ENCODE peak calls at places on chromosomes 11 and 22, in six cellular contexts. B is HL-60, E is stomach, H is fibroblast of lung, Y is DND-41, T is heart right ventricle. J is an unnamed sample. For H3K27me3, the result is how much of the 10 kb centered on the place peaks cover.

GRCh38 chr11:20310596-20311394 is 52.7 kb upstream of the HTATIP2 start:
- DNase-seq in B (no peak), Y (no peak), T (no peak), E (no peak), H (no peak), J (no peak)

GRCh38 chr11:112025682-112026081 is 474 bp downstream of the DLAT start:
- DNase-seq in E (no peak), B (peak), Y (no peak), T (no peak), H (peak), J (no peak)

GRCh38 chr11:74090701-74091100 is 80.1 kb downstream of the C2CD3 start:
- DNase-seq in T (no peak), Y (no peak), E (no peak), H (peak), B (no peak), J (no peak)

GRCh38 chr22:27585141-27585540 is 216.4 kb downstream of the MN1 start:
- DNase-seq in Y (no peak), B (no peak), E (no peak), H (peak), T (no peak), J (no peak)

GRCh38 chr11:118939948-118940598 is 14.3 kb upstream of the BCL9L start:
- DNase-seq in Y (peak), E (no peak), T (no peak), H (peak), B (peak), J (no peak)

GRCh38 chr22:40179535-40179934 is 1.8 kb downstream of the TNRC6B start:
- DNase-seq in Y (no peak), H (no peak), E (no peak), B (no peak), T (no peak), J (no peak)

GRCh38 chr11:116698080-116698479 is 74.7 kb downstream of the BUD13 start:
- DNase-seq in E (peak), T (no peak), B (no peak), H (no peak), Y (no peak), J (no peak)

GRCh38 chr11:78344114-78344513 is 73.5 kb downstream of the GAB2 start:
- DNase-seq in E (no peak), H (no peak), Y (no peak), B (no peak), T (no peak), J (no peak)

GRCh38 chr11:125797641-125798040 is 9.7 kb downstream of the PATE3 start:
- DNase-seq in E (no peak), T (no peak), B (no peak), H (no peak), Y (no peak), J (no peak)

GRCh38 chr11:46361283-46362145 is 14.3 kb downstream of the DGKZ start:
- DNase-seq in E (no peak), T (peak), H (peak), B (peak), Y (peak), J (no peak)

GRCh38 chr22:31244044-31244942 is 32.2 kb downstream of the LIMK2 start:
- DNase-seq in E (no peak), B (no peak), Y (no peak), H (peak), T (no peak), J (peak)

GRCh38 chr11:9396310-9396709 is 11.9 kb downstream of the IPO7 start:
- DNase-seq in H (peak), E (no peak), Y (no peak), B (no peak), T (no peak), J (no peak)

GRCh38 chr11:86818466-86819282 is 18.3 kb downstream of the PRSS23 start:
- DNase-seq in H (peak), E (no peak), B (peak), Y (peak), T (peak), J (peak)

GRCh38 chr11:40877981-40878380 is 581.5 kb downstream of the LRRC4C start:
- DNase-seq in Y (no peak), T (no peak), B (no peak), H (no peak), E (no peak), J (no peak)

GRCh38 chr11:88414981-88415391 is 77.5 kb upstream of the CTSC start:
- DNase-seq in Y (peak), T (no peak), H (peak), B (peak), E (no peak), J (no peak)

GRCh38 chr11:118212131-118212725 is 12.6 kb downstream of the JAML start:
- DNase-seq in Y (no peak), B (peak), T (peak), H (no peak), E (peak), J (no peak)

GRCh38 chr11:78197816-78198215 is 9.1 kb downstream of the USP35 start:
- DNase-seq in Y (no peak), E (no peak), B (no peak), H (no peak), T (no peak), J (no peak)

GRCh38 chr11:90468923-90469322 is 246.1 kb upstream of the CHORDC1 start:
- DNase-seq in E (no peak), H (peak), T (no peak), B (no peak), Y (no peak), J (no peak)

GRCh38 chr11:134750619-134751018 is 338.6 kb upstream of the B3GAT1 start:
- DNase-seq in B (no peak), E (no peak), H (no peak), Y (no peak), T (no peak), J (no peak)

GRCh38 chr11:36431429-36432092 is 78.5 kb downstream of the TRAF6 start:
- DNase-seq in Y (no peak), E (peak), T (peak), H (peak), B (no peak), J (peak)

GRCh38 chr11:86869966-86870570 is 69.7 kb downstream of the PRSS23 start:
- DNase-seq in B (peak), E (peak), Y (peak), H (peak), T (peak), J (peak)

GRCh38 chr11:72627594-72628281 is 46.5 kb downstream of the PDE2A start:
- DNase-seq in T (peak), H (no peak), B (no peak), Y (no peak), E (no peak), J (no peak)

GRCh38 chr11:82195251-82195650 is 538.4 kb downstream of the FAM181B start:
- DNase-seq in H (no peak), B (no peak), E (no peak), T (no peak), Y (no peak), J (no peak)

GRCh38 chr22:17633217-17633997 is 4.9 kb upstream of the ATP6V1E1 start:
- DNase-seq in T (no peak), B (no peak), H (peak), Y (no peak), E (no peak), J (peak)

GRCh38 chr11:44822369-44822768 is 95.6 kb downstream of the TSPAN18 start:
- DNase-seq in E (no peak), Y (no peak), T (no peak), B (no peak), H (no peak), J (no peak)

GRCh38 chr11:96708469-96708868 is 318.7 kb downstream of the JRKL start:
- DNase-seq in H (peak), B (no peak), Y (no peak), E (no peak), T (no peak), J (no peak)

GRCh38 chr11:84091212-84091986 is 805.2 kb upstream of the CCDC90B start:
- DNase-seq in T (no peak), B (no peak), H (no peak), Y (no peak), E (no peak), J (no peak)

GRCh38 chr11:45048870-45049825 is 97.3 kb upstream of the PRDM11 start:
- DNase-seq in E (no peak), T (peak), B (no peak), Y (no peak), H (no peak), J (no peak)

GRCh38 chr11:99418927-99419707 is 398.4 kb downstream of the CNTN5 start:
- DNase-seq in Y (no peak), T (no peak), E (no peak), B (no peak), H (peak), J (no peak)

GRCh38 chr11:33375236-33375635 is 118.1 kb downstream of the HIPK3 start:
- DNase-seq in Y (no peak), B (no peak), H (no peak), T (no peak), E (no peak), J (no peak)
- H3K27me3 ChIP-seq in Y (under half), B (under half), H (under half), T (under half), E (half or more), J (under half)

GRCh38 chr11:70145841-70146240 is 57.3 kb upstream of the FADD start:
- DNase-seq in E (no peak), Y (no peak), T (no peak), H (no peak), B (no peak), J (no peak)
- H3K27me3 ChIP-seq in E (half or more), Y (under half), T (under half), H (under half), B (under half), J (under half)

GRCh38 chr11:32422545-32422944 is 12.8 kb downstream of the WT1 start:
- DNase-seq in Y (no peak), E (no peak), T (no peak), H (no peak), B (no peak), J (no peak)

GRCh38 chr11:32418836-32419235 is 16.5 kb downstream of the WT1 start:
- DNase-seq in B (no peak), T (no peak), Y (no peak), H (no peak), E (no peak), J (no peak)

GRCh38 chr11:32420139-32420538 is 15.2 kb downstream of the WT1 start:
- DNase-seq in B (no peak), T (no peak), E (no peak), Y (no peak), H (no peak), J (no peak)

GRCh38 chr11:32421992-32422391 is 13.3 kb downstream of the WT1 start:
- DNase-seq in E (no peak), B (no peak), Y (peak), H (peak), T (no peak), J (no peak)

GRCh38 chr11:32420937-32421532 is 14.3 kb downstream of the WT1 start:
- DNase-seq in B (peak), H (peak), E (no peak), T (peak), Y (peak), J (no peak)
- H3K27me3 ChIP-seq in B (under half), H (under half), E (half or more), T (under half), Y (under half), J (under half)

GRCh38 chr11:33867996-33868645 is 23.8 kb downstream of the LMO2 start:
- DNase-seq in T (no peak), Y (no peak), H (no peak), B (no peak), E (no peak), J (no peak)
- H3K27me3 ChIP-seq in T (under half), Y (half or more), H (under half), B (under half), E (half or more), J (half or more)

GRCh38 chr11:92735039-92735438 is 234.4 kb upstream of the MTNR1B start:
- DNase-seq in Y (no peak), E (no peak), B (no peak), T (no peak), H (no peak), J (no peak)
- H3K27me3 ChIP-seq in Y (under half), E (under half), B (under half), T (under half), H (under half), J (under half)

DNA sequence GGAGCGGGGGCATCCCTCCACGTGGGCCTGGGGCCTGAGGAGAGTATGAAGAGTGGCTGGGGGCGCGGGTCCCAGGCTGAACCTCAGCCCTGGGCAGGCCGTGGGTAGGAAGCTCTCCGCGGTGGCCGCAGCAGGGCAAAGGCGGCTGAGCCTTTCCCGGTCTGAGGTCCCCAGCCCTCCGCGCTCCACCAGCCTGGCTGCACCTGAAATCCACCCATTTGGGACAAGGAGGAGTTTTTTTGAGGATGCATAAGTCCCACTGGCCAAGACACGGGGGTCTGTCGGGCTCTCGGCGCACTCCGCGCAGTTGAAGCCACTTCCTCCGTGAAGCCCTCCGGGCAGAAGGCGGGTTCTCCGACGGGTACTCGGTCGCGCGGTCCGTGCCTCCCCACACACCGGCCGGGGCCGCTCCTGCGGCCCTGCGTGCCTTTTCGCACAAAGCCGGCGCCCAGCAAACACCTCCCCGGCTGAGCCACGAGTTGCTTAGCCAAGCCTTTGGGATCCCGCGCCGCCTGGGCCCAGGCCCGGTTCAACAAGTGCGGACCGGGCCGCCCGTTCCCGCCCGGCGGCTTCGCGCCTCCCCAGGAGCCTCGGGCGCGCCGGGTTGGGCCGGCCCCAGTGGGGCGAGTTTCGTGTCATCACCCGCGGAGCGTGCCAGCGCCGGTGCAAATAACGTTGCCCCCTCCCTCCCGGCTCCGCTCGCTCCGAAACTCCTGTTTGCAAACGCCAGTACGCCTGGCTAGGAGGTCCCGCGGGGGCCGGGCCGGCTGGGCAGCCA is 666 bp upstream of the OVOL1 start:
- DNase-seq in B (no peak), Y (no peak), E (peak), H (no peak), T (no peak), J (no peak)
- H3K27me3 ChIP-seq in B (under half), Y (under half), E (half or more), H (half or more), T (half or more), J (half or more)

DNA sequence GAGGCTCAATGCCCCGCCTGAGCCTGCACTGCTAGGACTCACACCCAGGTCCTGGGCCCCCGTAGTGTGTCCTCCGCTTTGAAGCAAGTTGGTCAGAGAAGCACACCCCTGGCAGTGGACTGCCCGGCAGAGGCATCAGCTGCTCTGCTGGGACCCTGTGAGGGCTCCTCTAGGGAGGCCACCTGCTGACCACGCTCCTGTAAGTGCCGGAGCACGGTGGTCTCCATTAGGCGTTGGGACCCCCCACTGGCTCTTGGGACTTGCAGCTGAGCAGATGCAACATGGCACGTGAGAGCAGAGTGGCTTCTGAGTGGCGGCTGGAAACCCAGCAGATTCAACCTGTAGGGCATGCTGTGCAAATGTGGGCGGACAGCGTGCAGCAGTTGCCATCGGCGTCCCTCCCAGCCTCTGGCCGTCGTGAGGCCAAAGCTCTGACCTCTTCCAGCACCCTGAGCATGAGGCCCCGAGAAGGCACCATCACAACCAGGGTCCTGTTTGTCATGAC is 16.9 kb downstream of the MRGPRG start:
- DNase-seq in Y (no peak), H (no peak), T (no peak), B (no peak), E (no peak), J (no peak)
- H3K27me3 ChIP-seq in Y (under half), H (under half), T (half or more), B (under half), E (half or more), J (half or more)

DNA sequence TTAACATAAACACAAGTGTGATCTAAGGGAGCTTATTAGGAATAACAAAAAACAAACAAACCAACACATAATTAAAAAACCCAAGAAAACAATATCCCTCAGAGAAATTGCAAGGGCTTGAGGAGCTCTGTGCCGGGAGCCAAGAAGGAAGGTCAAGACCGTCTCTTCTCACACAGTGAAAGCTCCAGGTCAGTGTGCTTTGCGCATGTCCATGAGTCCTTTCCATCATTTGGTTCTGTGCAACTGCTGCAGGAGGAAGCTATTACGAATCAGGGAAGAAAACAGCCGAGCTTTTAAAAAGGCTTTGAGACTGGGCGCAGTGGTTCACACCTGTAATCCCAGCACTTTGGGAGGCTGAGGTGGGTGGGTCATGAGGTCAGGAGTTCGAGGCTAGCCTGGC is 4.6 kb downstream of the KRTAP5-8 start:
- DNase-seq in E (no peak), B (no peak), Y (no peak), H (no peak), T (no peak), J (no peak)
- H3K27me3 ChIP-seq in E (under half), B (under half), Y (under half), H (under half), T (under half), J (under half)

J was measured in AG04450.